ENCODE peak calls at places on chromosomes 13 and 19, in four cellular contexts. A, X, G and C are unnamed samples.

GRCh38 chr19:58330458-58330857 is 3.7 kb downstream of the ZSCAN22 start:
- DNase-seq in A (peak), X (peak), G (no peak), C (no peak)

GRCh38 chr19:47704024-47704423 is 9.2 kb upstream of the EHD2 start:
- DNase-seq in A (peak), X (no peak), G (no peak), C (no peak)

GRCh38 chr19:29714953-29715694 is at the start of gene C19orf12:
- DNase-seq in A (peak), X (peak), G (no peak), C (peak)

GRCh38 chr19:48618916-48619691 is at the start of the genes RPL18 and SPHK2:
- DNase-seq in A (peak), X (peak), G (peak), C (peak)

GRCh38 chr19:38543807-38544568 is 73.8 kb downstream of the MAP4K1 start:
- DNase-seq in A (peak), X (peak), G (peak), C (no peak)

GRCh38 chr13:34730966-34731365 is 211.1 kb upstream of the NBEA start:
- DNase-seq in A (no peak), X (no peak), G (no peak), C (no peak)

GRCh38 chr19:2166741-2167738 is 3.3 kb downstream of the DOT1L start:
- DNase-seq in A (peak), X (no peak), G (no peak), C (no peak)

GRCh38 chr13:47251771-47252170 is 354.9 kb upstream of the HTR2A start:
- DNase-seq in A (no peak), X (no peak), G (no peak), C (no peak)

GRCh38 chr19:16894080-16894479 is 5.3 kb downstream of the F2RL3 start:
- DNase-seq in A (no peak), X (no peak), G (no peak), C (no peak)

GRCh38 chr13:87669379-87669978 is 1.7 kb upstream of the SLITRK5 start:
- DNase-seq in A (peak), X (no peak), G (no peak), C (no peak)

GRCh38 chr19:3146677-3147100 is 10.9 kb downstream of the GNA15 start:
- DNase-seq in A (no peak), X (peak), G (no peak), C (peak)

GRCh38 chr13:95452376-95452775 is 100.1 kb upstream of the CLDN10 start:
- DNase-seq in A (no peak), X (no peak), G (no peak), C (no peak)

GRCh38 chr13:67308004-67308772 is 78.1 kb upstream of the PCDH9 start:
- DNase-seq in A (no peak), X (no peak), G (no peak), C (no peak)

GRCh38 chr13:68275758-68276157 is 1045.6 kb upstream of the PCDH9 start:
- DNase-seq in A (no peak), X (no peak), G (no peak), C (no peak)

GRCh38 chr19:7832781-7833180 is 2.8 kb downstream of the EVI5L start:
- DNase-seq in A (no peak), X (no peak), G (no peak), C (no peak)

GRCh38 chr13:25249001-25249543 is 38.2 kb downstream of the MTMR6 start:
- DNase-seq in A (peak), X (no peak), G (peak), C (no peak)

GRCh38 chr19:14381689-14382474 is 638 bp downstream of the ADGRE5 start:
- DNase-seq in A (peak), X (peak), G (no peak), C (no peak)

GRCh38 chr13:38814331-38814730 is 127.5 kb downstream of the FREM2 start:
- DNase-seq in A (no peak), X (no peak), G (no peak), C (no peak)

GRCh38 chr13:27170221-27170520 is 1.4 kb downstream of the USP12 start:
- DNase-seq in A (peak), X (no peak), G (no peak), C (no peak)

GRCh38 chr13:65613004-65613403 is 1617.1 kb downstream of the PCDH9 start:
- DNase-seq in A (no peak), X (no peak), G (no peak), C (peak)

GRCh38 chr19:19049406-19049805 is 14.4 kb upstream of the SLC25A42 start:
- DNase-seq in A (peak), X (no peak), G (no peak), C (no peak)

GRCh38 chr13:112346173-112346898 is 29.8 kb upstream of the SPACA7 start:
- DNase-seq in A (no peak), X (no peak), G (no peak), C (no peak)

GRCh38 chr13:75137911-75138571 is 343.9 kb downstream of the TBC1D4 start:
- DNase-seq in A (no peak), X (no peak), G (no peak), C (no peak)

GRCh38 chr13:99086149-99086868 is 108.4 kb upstream of the DOCK9 start:
- DNase-seq in A (peak), X (peak), G (no peak), C (peak)

GRCh38 chr19:8938576-8938975 is 71.6 kb downstream of the MUC16 start:
- DNase-seq in A (no peak), X (no peak), G (no peak), C (no peak)

GRCh38 chr13:36872621-36873020 is 47.4 kb downstream of the SMAD9 start:
- DNase-seq in A (no peak), X (no peak), G (no peak), C (no peak)

GRCh38 chr19:16655727-16656126 is 4.2 kb downstream of the SMIM7 start:
- DNase-seq in A (no peak), X (no peak), G (no peak), C (no peak)

GRCh38 chr13:37490176-37490575 is 108.4 kb downstream of the POSTN start:
- DNase-seq in A (peak), X (no peak), G (no peak), C (no peak)

GRCh38 chr13:30864352-30865130 is 41.5 kb upstream of the MEDAG start:
- DNase-seq in A (peak), X (no peak), G (no peak), C (no peak)

GRCh38 chr13:95607363-95607762 is 37.1 kb downstream of the DZIP1 start:
- DNase-seq in A (peak), X (no peak), G (no peak), C (no peak)

GRCh38 chr19:32599736-32600157 is 18.8 kb downstream of the PDCD5 start:
- DNase-seq in A (peak), X (peak), G (no peak), C (no peak)

GRCh38 chr13:113291997-113292862 is 4.8 kb upstream of the LAMP1 start:
- DNase-seq in A (peak), X (peak), G (no peak), C (no peak)

GRCh38 chr19:2405256-2405655 is 22.1 kb downstream of the TIMM13 start:
- DNase-seq in A (no peak), X (peak), G (no peak), C (no peak)

DNA sequence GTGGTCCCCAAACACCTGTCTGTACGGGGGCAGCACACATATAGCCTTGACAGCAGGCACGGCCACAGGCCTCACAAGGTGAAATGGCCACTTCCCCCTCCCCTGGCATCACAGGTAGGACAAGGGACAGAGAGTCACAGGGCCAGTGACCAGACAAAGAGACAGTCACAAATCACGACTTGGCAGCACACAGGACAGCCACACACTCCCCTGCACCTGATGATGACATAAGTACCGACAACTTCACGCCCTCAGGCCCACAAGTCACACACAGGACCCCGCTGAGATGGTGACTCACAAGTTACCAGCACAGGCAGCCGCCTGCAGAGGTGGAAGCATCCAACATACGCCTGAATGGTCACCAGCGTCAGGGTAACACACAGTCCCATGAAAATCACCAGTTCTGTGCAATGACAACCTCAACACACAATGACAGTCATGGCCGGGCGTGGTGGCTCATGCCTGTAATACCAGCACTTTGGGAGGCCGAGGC is 16.5 kb downstream of the TYK2 start:
- DNase-seq in A (no peak), X (no peak), G (no peak), C (no peak)
- H3K9ac ChIP-seq in A (no peak), X (no peak), G (no peak), C (no peak)

DNA sequence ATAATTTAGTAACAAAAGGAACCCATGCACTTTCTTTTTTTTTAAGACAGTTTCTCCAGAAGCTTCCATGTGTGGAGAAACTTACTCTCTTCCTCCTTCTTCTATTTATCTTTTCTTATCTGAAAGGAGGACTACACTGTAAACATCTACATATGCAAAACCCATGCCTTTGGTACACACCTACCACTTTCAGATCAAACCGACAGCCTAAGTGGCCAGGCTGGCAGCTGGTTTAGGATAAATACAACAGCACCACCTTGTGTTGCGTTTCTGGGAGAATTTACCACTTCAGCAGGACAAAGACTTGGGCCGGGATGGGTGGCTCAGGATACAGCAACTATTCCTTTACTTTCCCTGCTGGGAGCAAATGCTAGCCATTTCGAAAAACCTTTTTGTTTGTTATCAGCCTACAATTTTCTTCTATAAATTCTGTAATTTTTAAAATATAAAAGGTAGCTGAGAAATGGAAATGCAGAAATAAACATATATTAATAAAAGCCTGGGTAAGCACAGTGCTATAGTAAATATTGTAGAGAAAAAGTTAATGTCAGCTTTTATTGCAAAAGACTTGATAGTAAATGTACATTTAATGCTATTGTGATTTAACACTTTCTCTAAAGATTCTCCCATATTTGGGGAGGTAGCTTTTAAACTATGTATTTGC is 94.0 kb upstream of the RFC3 start:
- DNase-seq in A (peak), X (peak), G (peak), C (peak)
- TF ChIP-seq CHD1 in A (no peak), X (no peak), G (no peak), C (no peak)

DNA sequence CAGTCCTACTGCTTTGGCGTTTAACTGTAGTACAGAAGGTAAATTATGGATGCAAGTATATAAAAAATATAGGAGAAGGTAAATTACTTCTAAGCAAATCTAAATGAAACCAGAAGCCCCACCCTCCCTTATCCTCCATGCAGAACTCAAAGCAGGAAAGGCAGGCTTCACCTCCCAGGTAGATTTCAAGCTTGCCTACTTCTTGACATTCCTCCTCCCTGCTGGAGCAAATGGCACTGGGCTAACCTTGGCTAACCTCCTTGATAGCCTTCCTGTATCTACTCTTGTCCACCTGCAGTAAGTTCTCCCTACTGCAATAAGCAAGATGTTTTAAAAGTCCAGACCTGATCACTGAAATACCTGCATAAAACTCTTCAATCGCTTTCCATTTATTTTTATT is 396.0 kb downstream of the IRS2 start:
- DNase-seq in A (no peak), X (no peak), G (no peak), C (no peak)
- H3K9ac ChIP-seq in A (no peak), X (no peak), G (no peak), C (no peak)

GRCh38 chr13:107367258-107367657 is 799.3 kb upstream of the ARGLU1 start:
- DNase-seq in A (peak), X (no peak), G (no peak), C (no peak)
- TF ChIP-seq CHD1 in A (no peak), X (no peak), G (no peak), C (no peak)

DNA sequence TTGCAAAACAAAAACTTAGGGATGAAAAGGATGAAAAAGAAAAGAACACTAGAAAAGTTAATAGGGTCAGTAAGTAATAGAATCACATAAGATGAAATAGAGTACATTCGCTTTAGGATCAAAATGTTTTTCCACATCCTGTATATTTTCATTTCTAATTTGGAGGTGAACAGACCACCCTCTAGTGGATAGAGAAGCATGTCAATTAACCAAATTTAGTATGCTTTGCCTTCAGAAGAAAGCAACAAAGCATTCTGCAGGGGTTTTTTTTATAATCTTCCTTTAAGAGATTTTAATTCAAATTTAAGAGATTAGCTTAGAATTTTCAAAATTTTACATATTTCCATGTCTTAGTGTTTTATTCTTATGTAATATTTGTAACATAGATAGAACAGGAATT is 610.9 kb upstream of the SGCG start:
- DNase-seq in A (no peak), X (no peak), G (no peak), C (no peak)
- H3K9ac ChIP-seq in A (no peak), X (no peak), G (no peak), C (no peak)

GRCh38 chr19:13339869-13340268 is 166.4 kb downstream of the CACNA1A start:
- DNase-seq in A (no peak), X (no peak), G (no peak), C (no peak)
- TF ChIP-seq CHD1 in A (no peak), X (no peak), G (no peak), C (no peak)

GRCh38 chr19:1070931-1071791 is 4.2 kb downstream of the ARHGAP45 start:
- DNase-seq in A (no peak), X (no peak), G (no peak), C (peak)
- H3K9ac ChIP-seq in A (no peak), X (no peak), G (no peak), C (peak)

DNA sequence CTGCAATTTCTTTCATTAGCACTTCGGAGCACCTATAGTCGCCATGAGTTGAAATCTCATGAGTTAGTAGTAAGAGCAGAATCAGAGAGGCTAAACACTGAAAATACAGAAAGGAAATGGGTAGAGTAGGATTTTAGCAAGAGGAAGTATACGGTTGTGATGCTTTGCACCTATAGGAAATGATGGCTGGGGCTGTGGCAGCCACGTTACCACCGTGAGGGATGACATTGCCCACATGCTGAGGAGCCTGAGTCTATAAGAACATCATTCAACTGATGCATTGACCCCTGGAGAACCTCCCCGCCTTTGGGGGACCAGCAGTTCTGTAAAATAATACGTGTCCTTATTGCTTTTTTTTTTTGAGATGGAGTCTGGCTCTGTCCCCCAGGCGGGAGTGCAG is 20.4 kb downstream of the FAM187B start:
- DNase-seq in A (no peak), X (no peak), G (no peak), C (no peak)
- TF ChIP-seq CHD1 in A (no peak), X (no peak), G (no peak), C (no peak)